ENCODE peak calls at places on chromosomes 2 and 18, in five cellular contexts. One of them, this sample, is unnamed.

GRCh38 chr2:45342-46130 is 769 bp downstream of the FAM110C start:
- DNase-seq in T-helper 1 cell: no peak
- DNase-seq in GF-D8: no peak
- DNase-seq in germinal center: no peak
- DNase-seq in stimulated activated CD8-positive, alpha-beta memory T cell treated with anti-CD3 and anti-CD28 coated beads, Interleukin-2, amount 100 ng/mL, for 1 hour: no peak
- DNase-seq in this sample: no peak

GRCh38 chr18:79986726-79987125 is 1.6 kb downstream of the TXNL4A start:
- DNase-seq in GF-D8: no peak
- DNase-seq in germinal center: no peak
- DNase-seq in T-helper 1 cell: no peak
- DNase-seq in stimulated activated CD8-positive, alpha-beta memory T cell treated with anti-CD3 and anti-CD28 coated beads, Interleukin-2, amount 100 ng/mL, for 1 hour: no peak
- DNase-seq in this sample: no peak

GRCh38 chr18:75207298-75208054 is 1.5 kb downstream of the PTGR3 start:
- DNase-seq in stimulated activated CD8-positive, alpha-beta memory T cell treated with anti-CD3 and anti-CD28 coated beads, Interleukin-2, amount 100 ng/mL, for 1 hour: no peak
- DNase-seq in germinal center: peak
- DNase-seq in T-helper 1 cell: peak
- DNase-seq in GF-D8: peak
- DNase-seq in this sample: no peak

GRCh38 chr2:98036349-98037000 is 40.7 kb upstream of the TMEM131 start:
- DNase-seq in T-helper 1 cell: no peak
- DNase-seq in stimulated activated CD8-positive, alpha-beta memory T cell treated with anti-CD3 and anti-CD28 coated beads, Interleukin-2, amount 100 ng/mL, for 1 hour: no peak
- DNase-seq in GF-D8: no peak
- DNase-seq in germinal center: no peak
- DNase-seq in this sample: no peak

GRCh38 chr2:148829618-148830017 is 45.4 kb upstream of the KIF5C start:
- DNase-seq in stimulated activated CD8-positive, alpha-beta memory T cell treated with anti-CD3 and anti-CD28 coated beads, Interleukin-2, amount 100 ng/mL, for 1 hour: no peak
- DNase-seq in T-helper 1 cell: no peak
- DNase-seq in germinal center: no peak
- DNase-seq in GF-D8: no peak
- DNase-seq in this sample: no peak

GRCh38 chr2:72548081-72548764 is 277.6 kb downstream of the EXOC6B start:
- DNase-seq in stimulated activated CD8-positive, alpha-beta memory T cell treated with anti-CD3 and anti-CD28 coated beads, Interleukin-2, amount 100 ng/mL, for 1 hour: no peak
- DNase-seq in T-helper 1 cell: no peak
- DNase-seq in GF-D8: no peak
- DNase-seq in germinal center: no peak
- DNase-seq in this sample: no peak

GRCh38 chr2:68185541-68186164 is 28.0 kb downstream of the PNO1 start:
- DNase-seq in T-helper 1 cell: peak
- DNase-seq in germinal center: peak
- DNase-seq in stimulated activated CD8-positive, alpha-beta memory T cell treated with anti-CD3 and anti-CD28 coated beads, Interleukin-2, amount 100 ng/mL, for 1 hour: peak
- DNase-seq in GF-D8: no peak
- DNase-seq in this sample: peak

GRCh38 chr18:55731594-55732042 is 143.6 kb upstream of the TCF4 start:
- DNase-seq in stimulated activated CD8-positive, alpha-beta memory T cell treated with anti-CD3 and anti-CD28 coated beads, Interleukin-2, amount 100 ng/mL, for 1 hour: no peak
- DNase-seq in T-helper 1 cell: no peak
- DNase-seq in germinal center: no peak
- DNase-seq in GF-D8: no peak
- DNase-seq in this sample: no peak

GRCh38 chr18:74899554-74899953 is 301.9 kb downstream of the ZNF407 start:
- DNase-seq in T-helper 1 cell: no peak
- DNase-seq in germinal center: no peak
- DNase-seq in GF-D8: no peak
- DNase-seq in stimulated activated CD8-positive, alpha-beta memory T cell treated with anti-CD3 and anti-CD28 coated beads, Interleukin-2, amount 100 ng/mL, for 1 hour: no peak
- DNase-seq in this sample: no peak

GRCh38 chr2:187549193-187549592 is 5.0 kb downstream of the TFPI start:
- DNase-seq in T-helper 1 cell: no peak
- DNase-seq in stimulated activated CD8-positive, alpha-beta memory T cell treated with anti-CD3 and anti-CD28 coated beads, Interleukin-2, amount 100 ng/mL, for 1 hour: no peak
- DNase-seq in germinal center: no peak
- DNase-seq in GF-D8: no peak
- DNase-seq in this sample: no peak

GRCh38 chr2:128771401-128771800 is 452.7 kb upstream of the HS6ST1 start:
- DNase-seq in GF-D8: no peak
- DNase-seq in T-helper 1 cell: no peak
- DNase-seq in germinal center: no peak
- DNase-seq in stimulated activated CD8-positive, alpha-beta memory T cell treated with anti-CD3 and anti-CD28 coated beads, Interleukin-2, amount 100 ng/mL, for 1 hour: no peak
- DNase-seq in this sample: no peak

GRCh38 chr2:128172191-128172590 is 81.2 kb downstream of the UGGT1 start:
- DNase-seq in germinal center: no peak
- DNase-seq in stimulated activated CD8-positive, alpha-beta memory T cell treated with anti-CD3 and anti-CD28 coated beads, Interleukin-2, amount 100 ng/mL, for 1 hour: no peak
- DNase-seq in T-helper 1 cell: no peak
- DNase-seq in GF-D8: no peak
- DNase-seq in this sample: no peak

GRCh38 chr18:39675358-39675757 is 2109.8 kb upstream of the CELF4 start:
- DNase-seq in germinal center: no peak
- DNase-seq in T-helper 1 cell: no peak
- DNase-seq in GF-D8: peak
- DNase-seq in stimulated activated CD8-positive, alpha-beta memory T cell treated with anti-CD3 and anti-CD28 coated beads, Interleukin-2, amount 100 ng/mL, for 1 hour: no peak
- DNase-seq in this sample: no peak

GRCh38 chr2:235098736-235099494 is 147.1 kb downstream of the SH3BP4 start:
- DNase-seq in stimulated activated CD8-positive, alpha-beta memory T cell treated with anti-CD3 and anti-CD28 coated beads, Interleukin-2, amount 100 ng/mL, for 1 hour: no peak
- DNase-seq in germinal center: no peak
- DNase-seq in GF-D8: no peak
- DNase-seq in T-helper 1 cell: no peak
- DNase-seq in this sample: no peak

GRCh38 chr2:56318147-56318546 is 134.4 kb downstream of the CCDC85A start:
- DNase-seq in T-helper 1 cell: no peak
- DNase-seq in germinal center: no peak
- DNase-seq in stimulated activated CD8-positive, alpha-beta memory T cell treated with anti-CD3 and anti-CD28 coated beads, Interleukin-2, amount 100 ng/mL, for 1 hour: no peak
- DNase-seq in GF-D8: no peak
- DNase-seq in this sample: no peak

GRCh38 chr2:149573760-149574159 is 13.8 kb downstream of the MMADHC start:
- DNase-seq in GF-D8: no peak
- DNase-seq in germinal center: no peak
- DNase-seq in T-helper 1 cell: no peak
- DNase-seq in stimulated activated CD8-positive, alpha-beta memory T cell treated with anti-CD3 and anti-CD28 coated beads, Interleukin-2, amount 100 ng/mL, for 1 hour: no peak
- DNase-seq in this sample: no peak